ENCODE peak calls at places on chromosomes 12 and 14, in ten cellular contexts. F is HEK293T; E is NCI-H2081; P is thoracic aorta; J is WTC11; G is activated CD4-positive, alpha-beta T cell treated with anti-CD3 and anti-CD28 coated beads, Interleukin-2, amount 50 U/mL, for 4 hours; K is GDM1; R is foreskin melanocyte; D is AG10803; S is GM23248. W is an unnamed sample.

GRCh38 chr14:81298911-81299310 is 78.2 kb upstream of the GTF2A1 start:
- DNase-seq in F (no peak), E (no peak), P (no peak), J (no peak), G (no peak), K (no peak), R (no peak), D (no peak), S (no peak), W (no peak)

GRCh38 chr12:131454418-131455217 is 256.3 kb upstream of the SFSWAP start:
- DNase-seq in F (peak), E (no peak), P (no peak), J (peak), G (peak), K (peak), R (peak), D (peak), S (peak), W (no peak)

GRCh38 chr14:57480044-57480443 is 13.6 kb downstream of the CCDC198 start:
- DNase-seq in F (no peak), E (no peak), P (no peak), J (no peak), G (no peak), K (no peak), R (no peak), D (peak), S (peak), W (no peak)

GRCh38 chr14:73945159-73945670 is 4.7 kb downstream of the FAM161B start:
- DNase-seq in F (no peak), E (no peak), P (no peak), J (no peak), G (no peak), K (no peak), R (no peak), D (no peak), S (no peak), W (no peak)

GRCh38 chr12:31005944-31006361 is 67.7 kb upstream of the DDX11 start:
- DNase-seq in F (no peak), E (no peak), P (no peak), J (peak), G (no peak), K (no peak), R (no peak), D (peak), S (peak), W (peak)

GRCh38 chr12:22860926-22861325 is 236.0 kb downstream of the ETNK1 start:
- DNase-seq in F (no peak), E (no peak), P (no peak), J (peak), G (no peak), K (no peak), R (no peak), D (no peak), S (no peak), W (no peak)

GRCh38 chr14:72792051-72792788 is 101.7 kb downstream of the DPF3 start:
- DNase-seq in F (no peak), E (no peak), P (peak), J (no peak), G (no peak), K (no peak), R (no peak), D (no peak), S (no peak), W (no peak)

GRCh38 chr12:56257491-56258067 is 605 bp downstream of the ANKRD52 start:
- DNase-seq in F (peak), E (peak), P (no peak), J (peak), G (no peak), K (no peak), R (no peak), D (no peak), S (peak), W (peak)

GRCh38 chr12:52805000-52805399 is 8.9 kb downstream of the KRT4 start:
- DNase-seq in F (no peak), E (no peak), P (no peak), J (peak), G (no peak), K (no peak), R (no peak), D (no peak), S (no peak), W (no peak)

GRCh38 chr14:43449291-43449690 is 1057.8 kb downstream of the FSCB start:
- DNase-seq in F (no peak), E (no peak), P (no peak), J (no peak), G (no peak), K (no peak), R (peak), D (no peak), S (no peak), W (no peak)

GRCh38 chr14:74934476-74935339 is 11.6 kb upstream of the RPS6KL1 start:
- DNase-seq in F (no peak), E (no peak), P (no peak), J (no peak), G (no peak), K (no peak), R (no peak), D (no peak), S (no peak), W (peak)

GRCh38 chr14:101359221-101360044 is 201.9 kb upstream of the DIO3 start:
- DNase-seq in F (no peak), E (no peak), P (no peak), J (no peak), G (no peak), K (no peak), R (no peak), D (peak), S (peak), W (peak)

W was measured in osteoblast.